ENCODE peak calls at places on chromosome 7, in six cellular contexts. D is sigmoid colon, U is A549, F is stomach, R is HepG2, M is SK-N-SH. V is an unnamed sample.

GRCh38 chr7:120819861-120820260 is 38.1 kb downstream of the TSPAN12 start:
- DNase-seq in F (no peak), M (no peak), R (no peak), U (no peak), D (no peak), V (no peak)

GRCh38 chr7:2116903-2117680 is 115.7 kb downstream of the MAD1L1 start:
- DNase-seq in F (peak; percentile 56), M (peak; percentile 81), D (peak; percentile 85), R (no peak), U (no peak), V (no peak)

GRCh38 chr7:136528329-136528728 is 340.1 kb upstream of the CHRM2 start:
- DNase-seq in U (peak; percentile 2), D (no peak), F (no peak), R (no peak), M (no peak), V (no peak)

GRCh38 chr7:92732451-92733036 is 103.8 kb downstream of the CDK6 start:
- DNase-seq in D (no peak), U (no peak), F (no peak), M (no peak), R (no peak), V (no peak)

GRCh38 chr7:2218444-2218785 is 14.3 kb downstream of the MAD1L1 start:
- DNase-seq in R (no peak), M (no peak), D (no peak), U (no peak), F (no peak), V (no peak)

GRCh38 chr7:51428226-51428887 is 111.7 kb upstream of the COBL start:
- DNase-seq in F (no peak), D (no peak), R (no peak), U (peak; percentile 46), M (no peak), V (no peak)

GRCh38 chr7:74454059-74454947 is 597 bp downstream of the GTF2IRD1 start:
- DNase-seq in D (peak; percentile 72), U (no peak), R (no peak), M (peak; percentile 89), F (no peak), V (no peak)

GRCh38 chr7:91264924-91265681 is 870 bp downstream of the FZD1 start:
- DNase-seq in D (peak; percentile 77), U (peak; percentile 65), R (no peak), F (peak; percentile 61), M (peak; percentile 84), V (peak; percentile 17)

GRCh38 chr7:424961-425793 is 94.5 kb downstream of the PDGFA start:
- DNase-seq in D (peak; percentile 80), F (no peak), U (no peak), R (no peak), M (no peak), V (no peak)

GRCh38 chr7:66497346-66497745 is 131.3 kb upstream of the KCTD7 start:
- DNase-seq in M (no peak), R (no peak), F (no peak), U (no peak), D (peak; percentile 11), V (no peak)

GRCh38 chr7:144830024-144830785 is 5.6 kb downstream of the TPK1 start:
- DNase-seq in F (no peak), R (no peak), M (no peak), U (no peak), D (no peak), V (no peak)
- TF ChIP-seq EP300 in F (no peak), R (no peak), M (no peak), U (no peak), D (no peak), V (no peak)

GRCh38 chr7:107103369-107103768 is 58.9 kb downstream of the PRKAR2B start:
- DNase-seq in U (no peak), R (no peak), M (peak; percentile 79), F (no peak), D (no peak), V (no peak)
- H3K27ac ChIP-seq in U (no peak overlapping the region), R (no peak overlapping the region), M (no peak overlapping the region), F (no peak overlapping the region), D (no peak overlapping the region), V (no peak overlapping the region)

DNA sequence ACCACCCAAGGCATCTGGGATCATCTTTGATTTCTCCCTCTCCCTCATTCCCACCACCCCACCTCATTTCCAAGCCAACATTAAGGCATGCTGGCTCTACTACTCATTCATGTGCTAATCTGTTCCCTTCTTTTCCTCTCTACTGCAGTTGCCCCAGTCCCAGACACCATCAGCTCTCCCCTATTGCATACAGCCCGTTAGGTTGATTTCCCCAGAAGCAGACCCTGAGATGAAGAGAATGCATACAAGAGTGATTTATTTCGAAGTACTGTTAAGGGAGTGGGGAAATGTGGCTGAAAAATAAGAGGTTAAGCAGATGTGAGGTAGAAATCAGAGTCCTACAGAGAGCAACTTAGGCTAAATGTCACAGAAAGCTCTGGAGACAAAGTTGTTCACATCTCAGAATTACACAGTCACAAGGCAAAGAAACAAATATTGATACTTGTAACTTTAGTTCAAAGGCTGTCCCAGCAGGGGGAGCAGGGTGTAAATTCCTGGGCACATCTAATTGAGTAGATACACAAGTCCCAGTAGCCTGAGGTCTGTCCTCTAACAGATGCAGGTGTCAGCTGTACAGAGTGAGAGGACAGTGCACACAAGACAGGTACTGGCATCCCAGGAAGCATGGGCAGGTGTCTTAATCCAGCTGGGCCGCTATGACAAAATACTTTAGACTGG is 20.9 kb downstream of the AKR1D1 start:
- DNase-seq in U (peak; percentile 31), R (peak; percentile 79), F (peak; percentile 63), D (no peak), M (peak; percentile 44), V (no peak)
- TF ChIP-seq CTCF in U (peak; percentile 27), R (peak; percentile 76), F (peak; percentile 14), D (no peak), M (peak; percentile 16), V (no peak)

GRCh38 chr7:154672659-154673415 is 330.1 kb downstream of the PAXIP1 start:
- DNase-seq in R (no peak), D (no peak), M (no peak), F (no peak), U (no peak), V (no peak)
- TF ChIP-seq EP300 in R (no peak), D (no peak), M (no peak), F (no peak), U (no peak), V (no peak)

GRCh38 chr7:18421297-18422004 is 74.1 kb upstream of the HDAC9 start:
- DNase-seq in R (no peak), U (no peak), D (no peak), F (no peak), M (no peak), V (no peak)

GRCh38 chr7:18425873-18426520 is 69.6 kb upstream of the HDAC9 start:
- DNase-seq in D (no peak), U (no peak), R (no peak), F (no peak), M (no peak), V (no peak)

GRCh38 chr7:18426564-18427226 is 68.9 kb upstream of the HDAC9 start:
- DNase-seq in M (no peak), F (no peak), U (no peak), R (no peak), D (no peak), V (no peak)

GRCh38 chr7:18429547-18429946 is 66.0 kb upstream of the HDAC9 start:
- DNase-seq in M (no peak), R (no peak), F (no peak), U (no peak), D (no peak), V (no peak)

GRCh38 chr7:18425227-18425626 is 70.3 kb upstream of the HDAC9 start:
- DNase-seq in D (no peak), U (no peak), R (no peak), F (no peak), M (no peak), V (no peak)
- H3K27ac ChIP-seq in D (no peak overlapping the region), U (no peak overlapping the region), R (no peak overlapping the region), F (no peak overlapping the region), M (no peak overlapping the region), V (no peak overlapping the region)

GRCh38 chr7:142303650-142304049 is 45.8 kb upstream of the PRSS58 start:
- DNase-seq in R (no peak), F (no peak), M (peak; percentile 23), D (no peak), U (peak; percentile 33), V (no peak)
- TF ChIP-seq CTCF in R (peak; percentile 25), F (no peak), M (peak; percentile 53), D (no peak), U (peak; percentile 18), V (no peak)

GRCh38 chr7:12769464-12769863 is 82.0 kb downstream of the ARL4A start:
- DNase-seq in F (no peak), D (no peak), R (no peak), M (no peak), U (no peak), V (no peak)

GRCh38 chr7:12772768-12773167 is 85.3 kb downstream of the ARL4A start:
- DNase-seq in F (no peak), U (no peak), R (no peak), D (no peak), M (no peak), V (no peak)

GRCh38 chr7:12770227-12770975 is 83.0 kb downstream of the ARL4A start:
- DNase-seq in F (peak; percentile 68), D (no peak), R (peak; percentile 5), U (peak; percentile 36), M (no peak), V (no peak)

GRCh38 chr7:12768948-12769347 is 81.5 kb downstream of the ARL4A start:
- DNase-seq in R (no peak), D (no peak), F (no peak), U (no peak), M (no peak), V (no peak)

DNA sequence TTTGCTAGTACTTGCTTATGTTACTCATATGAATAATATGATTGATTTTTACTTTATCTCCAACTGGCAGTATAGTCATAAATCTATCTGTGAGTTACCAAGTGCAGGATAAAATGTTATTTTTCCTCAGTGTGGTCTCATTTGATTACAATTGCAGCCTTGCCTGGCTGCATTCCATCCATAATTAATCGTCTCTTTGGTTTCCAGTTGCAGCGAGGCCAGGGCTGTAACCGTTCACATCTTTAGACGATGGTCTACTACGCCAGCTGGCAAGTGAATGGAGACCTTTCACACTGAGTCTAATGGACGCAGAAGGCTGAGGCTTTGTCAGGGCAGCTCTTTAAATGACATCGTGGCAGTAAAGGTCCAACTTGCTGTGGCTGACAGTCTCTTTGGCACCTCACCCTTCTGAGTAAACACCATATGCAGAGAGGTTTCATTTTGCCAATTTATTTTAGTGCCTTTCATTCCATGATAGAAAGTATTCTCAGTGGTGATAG is 84.0 kb downstream of the ARL4A start:
- DNase-seq in D (peak; percentile 65), U (no peak), R (no peak), F (no peak), M (no peak), V (no peak)
- TF ChIP-seq EP300 in D (no peak), U (no peak), R (no peak), F (no peak), M (peak; percentile 79), V (peak; percentile 7)

V was measured in tibial nerve.